ENCODE peak calls at places on chromosomes 2 and 18, in six cellular contexts. G, C, Z, X, K and W are unnamed samples. For H3K4me1, the result is how much of the 10 kb centered on the place peaks cover.

GRCh38 chr18:48990497-48991298 is 39.9 kb upstream of the SMAD7 start:
- DNase-seq in G (no peak), C (no peak), Z (peak), X (no peak), K (peak), W (no peak)

GRCh38 chr2:3605013-3605961 is 10.4 kb downstream of the COLEC11 start:
- DNase-seq in G (no peak), C (peak), Z (peak), X (peak), K (peak), W (peak)

GRCh38 chr18:63828120-63828519 is 52.9 kb downstream of the SERPINB7 start:
- DNase-seq in G (no peak), C (no peak), Z (no peak), X (no peak), K (no peak), W (no peak)

GRCh38 chr2:218345491-218346176 is 11.0 kb upstream of the CATIP start:
- DNase-seq in G (no peak), C (no peak), Z (no peak), X (no peak), K (no peak), W (no peak)

GRCh38 chr18:70621710-70622109 is 332.9 kb downstream of the SOCS6 start:
- DNase-seq in G (no peak), C (no peak), Z (no peak), X (no peak), K (no peak), W (no peak)

GRCh38 chr2:197613509-197613987 is 61.8 kb downstream of the RFTN2 start:
- DNase-seq in G (no peak), C (no peak), Z (peak), X (no peak), K (peak), W (no peak)

GRCh38 chr2:66544258-66544657 is 109.3 kb downstream of the MEIS1 start:
- DNase-seq in G (no peak), C (no peak), Z (no peak), X (no peak), K (no peak), W (no peak)

GRCh38 chr2:181041661-181042060 is 61.3 kb downstream of the UBE2E3 start:
- DNase-seq in G (no peak), C (no peak), Z (no peak), X (no peak), K (no peak), W (no peak)

GRCh38 chr2:20125616-20126015 is 74.2 kb upstream of the LAPTM4A start:
- DNase-seq in G (no peak), C (no peak), Z (no peak), X (no peak), K (no peak), W (no peak)

GRCh38 chr2:62803961-62804360 is 98.4 kb downstream of the EHBP1 start:
- DNase-seq in G (no peak), C (no peak), Z (no peak), X (no peak), K (no peak), W (no peak)
- H3K27ac ChIP-seq in G (no peak), C (no peak), Z (no peak), X (no peak), K (no peak), W (no peak)

GRCh38 chr2:25373269-25373981 is 31.7 kb upstream of the DNMT3A start:
- DNase-seq in G (no peak), C (no peak), Z (no peak), X (peak), K (no peak), W (no peak)
- H3K4me1 ChIP-seq in G (under half), C (under half), Z (under half), X (under half), K (under half), W (under half)

GRCh38 chr2:54656863-54657262 is 66.6 kb upstream of the EML6 start:
- DNase-seq in G (no peak), C (no peak), Z (no peak), X (no peak), K (no peak), W (no peak)

GRCh38 chr2:54655051-54655809 is 68.2 kb upstream of the EML6 start:
- DNase-seq in G (no peak), C (no peak), Z (no peak), X (no peak), K (no peak), W (no peak)

GRCh38 chr2:54660752-54661151 is 62.7 kb upstream of the EML6 start:
- DNase-seq in G (no peak), C (no peak), Z (no peak), X (no peak), K (no peak), W (no peak)

GRCh38 chr2:54657664-54658083 is 65.8 kb upstream of the EML6 start:
- DNase-seq in G (peak), C (no peak), Z (peak), X (peak), K (no peak), W (peak)

GRCh38 chr2:54658548-54659207 is 64.8 kb upstream of the EML6 start:
- DNase-seq in G (no peak), C (no peak), Z (no peak), X (no peak), K (no peak), W (no peak)
- H3K27ac ChIP-seq in G (no peak), C (no peak), Z (no peak), X (peak), K (no peak), W (no peak)

GRCh38 chr2:42765686-42766085 is 1.8 kb upstream of the OXER1 start:
- DNase-seq in G (no peak), C (no peak), Z (no peak), X (no peak), K (no peak), W (no peak)
- H3K4me1 ChIP-seq in G (under half), C (under half), Z (under half), X (under half), K (under half), W (under half)